ENCODE peak calls at places on chromosomes 1 and 21, in nine cellular contexts. N is testis; D is CD8-positive, alpha-beta T cell; W is heart left ventricle; X is breast epithelium; E is CD4-positive, CD25-positive, alpha-beta regulatory T cell; V is left ventricle myocardium inferior; M is sigmoid colon; O is tibial nerve. Z is an unnamed sample. For H3K36me3, the result is how much of the 10 kb centered on the place peaks cover.

GRCh38 chr1:19811206-19811851 is 3.8 kb downstream of the RNF186 start:
- DNase-seq in W (no peak), N (peak), D (peak), V (peak), O (no peak), X (peak), E (peak), M (no peak), Z (peak)

GRCh38 chr1:119660253-119661078 is 12.4 kb upstream of the ZNF697 start:
- DNase-seq in V (no peak), W (no peak), N (no peak), M (no peak), O (no peak), D (no peak), X (no peak), E (no peak), Z (no peak)

GRCh38 chr1:95733031-95733430 is 499.0 kb downstream of the RWDD3 start:
- DNase-seq in V (no peak), N (no peak), D (no peak), E (no peak), W (no peak), M (no peak), O (no peak), X (no peak), Z (no peak)

GRCh38 chr1:87449348-87449963 is 120.8 kb downstream of the LMO4 start:
- DNase-seq in O (no peak), N (no peak), V (peak), W (peak), D (no peak), M (peak), X (peak), E (peak), Z (no peak)

GRCh38 chr1:211713231-211713630 is 37.8 kb upstream of the NEK2 start:
- DNase-seq in X (no peak), M (no peak), W (no peak), E (no peak), N (no peak), V (no peak), O (no peak), D (no peak), Z (no peak)

GRCh38 chr1:205676002-205676401 is 4.3 kb downstream of the SLC45A3 start:
- DNase-seq in E (no peak), O (no peak), X (no peak), M (no peak), V (no peak), W (no peak), D (no peak), N (no peak), Z (peak)

GRCh38 chr1:170586942-170587593 is 55.1 kb downstream of the GORAB start:
- DNase-seq in N (peak), W (no peak), M (no peak), D (no peak), O (peak), V (no peak), X (no peak), E (no peak), Z (no peak)

GRCh38 chr1:63691672-63692425 is 82.0 kb upstream of the ROR1 start:
- DNase-seq in O (peak), V (no peak), D (no peak), X (no peak), M (peak), W (no peak), N (peak), E (peak), Z (peak)

GRCh38 chr1:84090447-84091244 is 53.4 kb upstream of the PRKACB start:
- DNase-seq in W (no peak), N (no peak), O (no peak), X (no peak), D (peak), E (peak), M (no peak), V (no peak), Z (no peak)

GRCh38 chr1:241646201-241646600 is 5.9 kb upstream of the WDR64 start:
- DNase-seq in M (no peak), N (no peak), X (no peak), V (no peak), O (no peak), D (no peak), E (no peak), W (no peak), Z (no peak)

GRCh38 chr1:109740615-109741373 is at the start of gene GSTM3:
- DNase-seq in X (no peak), D (no peak), W (no peak), V (no peak), E (no peak), O (no peak), M (no peak), N (no peak), Z (no peak)

GRCh38 chr1:116826818-116827606 is 72.8 kb downstream of the CD2 start:
- DNase-seq in D (no peak), E (peak), O (no peak), X (no peak), N (no peak), W (no peak), V (no peak), M (no peak), Z (no peak)

GRCh38 chr21:42835211-42835610 is 44.1 kb downstream of the WDR4 start:
- DNase-seq in X (no peak), W (no peak), N (no peak), O (no peak), E (no peak), V (no peak), M (no peak), D (no peak), Z (no peak)

GRCh38 chr1:183349201-183349711 is 68.9 kb downstream of the NMNAT2 start:
- DNase-seq in X (no peak), O (no peak), E (no peak), D (no peak), W (peak), N (peak), V (no peak), M (peak), Z (no peak)

GRCh38 chr21:38955495-38955894 is 149.8 kb downstream of the ETS2 start:
- DNase-seq in D (no peak), O (no peak), W (peak), X (no peak), M (no peak), N (no peak), E (no peak), V (peak), Z (no peak)

GRCh38 chr1:92968138-92969032 is 7.1 kb upstream of the DIPK1A start:
- DNase-seq in D (peak), E (peak), N (no peak), O (no peak), V (no peak), W (no peak), M (no peak), X (no peak), Z (peak)

GRCh38 chr1:40143891-40144575 is 17.2 kb upstream of the RLF start:
- DNase-seq in E (peak), N (peak), O (peak), M (peak), X (no peak), D (peak), W (peak), V (no peak), Z (peak)

GRCh38 chr1:202245391-202245790 is 51.8 kb downstream of the LGR6 start:
- DNase-seq in E (no peak), X (peak), O (no peak), W (no peak), M (peak), D (no peak), V (no peak), N (no peak), Z (no peak)

GRCh38 chr1:116877369-116877768 is 32.3 kb upstream of the PTGFRN start:
- DNase-seq in N (peak), M (no peak), W (no peak), E (no peak), V (no peak), D (no peak), O (no peak), X (no peak), Z (no peak)

GRCh38 chr1:54407201-54407956 is 1.2 kb upstream of the SSBP3 start:
- DNase-seq in W (peak), D (peak), V (peak), E (peak), N (peak), M (peak), X (peak), O (peak), Z (peak)

GRCh38 chr1:96346708-96347107 is 374.9 kb upstream of the PTBP2 start:
- DNase-seq in N (no peak), E (no peak), V (no peak), O (no peak), M (no peak), W (no peak), D (no peak), X (no peak), Z (no peak)

GRCh38 chr1:201310986-201311355 is 27.7 kb downstream of the PKP1 start:
- DNase-seq in E (no peak), M (no peak), W (no peak), D (no peak), O (peak), X (peak), N (no peak), V (no peak), Z (no peak)

GRCh38 chr1:46394872-46395465 is 852 bp downstream of the FAAH start:
- DNase-seq in N (peak), O (peak), X (no peak), W (no peak), D (no peak), V (no peak), M (peak), E (no peak), Z (no peak)

GRCh38 chr1:173960625-173961024 is 43.5 kb upstream of the SERPINC1 start:
- DNase-seq in E (no peak), W (no peak), V (no peak), N (no peak), M (no peak), X (no peak), O (no peak), D (no peak), Z (no peak)

GRCh38 chr1:75745276-75745675 is 20.8 kb downstream of the ACADM start:
- DNase-seq in W (no peak), O (no peak), V (no peak), N (no peak), E (peak), D (no peak), M (no peak), X (no peak), Z (no peak)

GRCh38 chr21:34545079-34545884 is 33.3 kb upstream of the KCNE1 start:
- DNase-seq in M (peak), N (peak), W (peak), V (no peak), X (no peak), O (peak), D (no peak), E (no peak), Z (peak)

GRCh38 chr1:97160796-97161195 is 439.2 kb downstream of the PTBP2 start:
- DNase-seq in O (no peak), X (no peak), W (no peak), D (no peak), E (no peak), N (no peak), V (no peak), M (no peak), Z (no peak)

GRCh38 chr1:62481681-62482080 is 44.8 kb downstream of the USP1 start:
- DNase-seq in N (no peak), W (no peak), O (no peak), M (no peak), X (no peak), V (no peak), D (no peak), E (no peak), Z (no peak)

DNA sequence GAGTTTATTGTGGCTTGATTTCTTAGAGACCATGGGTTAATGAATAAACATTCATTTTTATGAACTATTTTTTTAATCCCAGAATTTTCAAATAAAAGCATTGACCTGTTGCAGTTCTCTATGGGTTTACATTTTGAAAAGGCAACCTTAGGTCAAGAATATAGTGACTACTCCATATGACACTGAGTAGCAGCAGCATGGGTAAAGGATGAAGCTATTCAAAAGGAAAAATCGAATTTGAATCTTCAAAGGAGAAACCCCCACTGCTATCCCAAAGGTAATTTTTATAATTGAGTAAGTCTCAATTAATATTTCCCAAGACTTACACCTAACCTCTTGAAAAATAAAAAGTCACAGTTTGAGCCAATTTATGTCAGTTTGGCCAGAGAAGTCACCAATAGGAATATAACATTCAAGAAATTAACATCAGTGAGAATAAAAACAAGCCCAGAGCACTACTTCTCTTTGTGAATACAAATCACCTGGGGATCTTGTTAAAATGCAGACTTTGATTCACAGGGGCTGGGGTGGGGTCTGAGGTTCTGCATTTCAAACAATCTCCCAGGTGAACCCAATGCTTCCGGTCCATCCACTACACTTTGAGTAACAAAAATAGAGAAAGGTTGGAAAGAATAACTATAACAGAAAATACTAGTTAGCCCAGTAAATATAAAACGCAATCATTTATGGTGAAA is 39.8 kb downstream of the USP1 start:
- DNase-seq in X (no peak), E (no peak), N (no peak), W (no peak), O (no peak), D (no peak), V (no peak), M (no peak), Z (peak)
- H3K36me3 ChIP-seq in X (under half), E (under half), N (under half), W (half or more), O (under half), D (under half), V (half or more), M (under half), Z (under half)

DNA sequence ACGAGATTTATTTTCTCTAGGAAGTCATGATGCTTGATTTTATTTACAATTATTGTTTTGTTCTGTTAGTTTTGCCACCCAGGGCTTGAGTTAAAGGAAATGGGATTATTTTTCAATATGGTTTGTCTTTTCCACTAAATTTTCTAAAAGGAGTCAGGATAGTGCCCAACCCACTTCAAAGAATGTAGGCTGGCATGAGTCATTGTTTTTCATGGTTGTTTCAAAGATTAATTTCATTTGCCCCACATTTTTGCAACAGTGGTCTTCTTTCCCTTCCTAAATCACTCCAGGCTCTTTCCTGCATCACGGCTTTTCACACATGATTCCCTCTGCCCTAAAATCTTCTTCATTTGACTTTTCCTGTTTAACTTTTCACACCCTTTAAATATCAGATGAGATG is 2.5 kb downstream of the SLAMF6 start:
- DNase-seq in X (no peak), D (no peak), V (no peak), W (no peak), N (no peak), O (no peak), M (no peak), E (no peak), Z (no peak)
- H3K4me3 ChIP-seq in X (no peak), D (peak), V (no peak), W (no peak), N (no peak), O (no peak), M (no peak), E (peak), Z (no peak)

GRCh38 chr1:28507646-28508434 is 2.0 kb downstream of the RCC1 start:
- DNase-seq in D (no peak), W (no peak), O (no peak), X (no peak), E (no peak), V (no peak), M (no peak), N (no peak), Z (no peak)

GRCh38 chr1:28509705-28510349 is 4.0 kb downstream of the RCC1 start:
- DNase-seq in X (no peak), O (no peak), M (no peak), E (peak), D (peak), N (no peak), V (no peak), W (no peak), Z (peak)

GRCh38 chr1:28508435-28508754 is 2.6 kb downstream of the RCC1 start:
- DNase-seq in O (no peak), X (no peak), V (no peak), W (no peak), N (no peak), E (no peak), M (no peak), D (no peak), Z (no peak)

GRCh38 chr1:28512058-28512611 is 6.3 kb downstream of the RCC1 start:
- DNase-seq in N (no peak), E (no peak), V (no peak), X (no peak), O (no peak), W (no peak), D (no peak), M (no peak), Z (no peak)

DNA sequence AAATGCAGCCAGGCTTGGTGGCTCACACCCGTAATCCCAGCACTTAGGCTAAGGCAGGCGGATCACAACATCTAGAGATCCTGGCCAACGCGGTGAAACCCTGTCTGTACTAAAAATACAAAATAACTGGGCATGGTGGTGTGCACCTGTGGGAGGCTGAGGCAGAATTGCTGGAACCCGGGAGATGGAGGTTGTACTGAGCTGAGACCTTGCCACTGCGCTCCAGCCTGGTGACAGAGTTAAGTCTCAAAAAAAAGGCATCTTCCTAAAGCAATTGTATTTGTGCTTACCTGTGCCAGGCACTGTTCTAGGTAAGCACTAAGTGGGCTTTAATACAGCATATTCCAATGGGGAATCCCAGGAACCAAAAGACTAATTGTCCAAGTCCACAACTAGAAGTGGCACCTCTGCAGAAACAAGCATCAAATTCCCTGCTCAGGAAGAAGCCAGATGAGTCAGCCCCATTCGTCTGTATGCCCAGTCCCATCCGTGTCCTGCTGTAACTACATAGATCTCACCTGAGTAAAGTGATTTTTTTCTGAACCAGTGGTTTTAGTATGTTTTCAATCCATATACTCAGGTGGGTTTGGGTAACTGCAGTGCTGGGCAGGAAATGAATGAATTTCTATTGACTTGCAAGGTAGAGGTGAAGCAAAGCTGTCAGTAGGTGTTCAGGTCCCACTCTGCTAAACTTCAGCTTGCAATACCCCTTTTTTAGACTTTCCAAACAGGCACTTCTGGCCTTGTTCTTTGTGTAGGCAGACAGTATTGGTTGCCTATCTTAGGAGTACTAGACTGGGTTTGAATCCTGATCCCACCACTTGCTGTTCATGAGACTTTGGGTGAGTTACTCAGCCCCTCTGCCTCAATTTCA is 4.7 kb downstream of the RCC1 start:
- DNase-seq in E (peak), X (no peak), M (no peak), N (no peak), W (no peak), D (no peak), V (no peak), O (no peak), Z (no peak)
- H3K36me3 ChIP-seq in E (under half), X (under half), M (under half), N (under half), W (half or more), D (under half), V (half or more), O (under half), Z (under half)

DNA sequence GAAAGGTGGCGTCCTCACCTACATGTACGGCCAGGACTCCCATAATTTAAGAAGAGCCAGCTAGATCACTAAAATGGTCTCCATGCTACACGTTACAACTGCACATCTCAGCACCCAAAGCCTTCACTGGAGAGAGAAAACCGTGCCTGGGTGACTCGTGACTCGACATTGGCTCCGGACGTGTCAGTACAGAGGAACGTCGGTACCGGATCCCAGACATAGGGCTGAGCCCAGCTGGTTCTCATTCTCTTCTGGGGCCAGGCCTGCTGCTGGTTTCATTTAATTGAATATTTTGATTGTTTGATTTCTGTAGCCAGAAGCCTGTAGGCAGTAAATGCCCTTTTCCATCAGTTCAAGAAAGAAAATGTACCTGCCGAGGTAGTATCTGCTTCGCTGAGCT is 93.1 kb downstream of the HHIPL2 start:
- DNase-seq in D (no peak), M (peak), W (peak), V (peak), N (peak), X (no peak), O (no peak), E (no peak), Z (no peak)
- H3K4me3 ChIP-seq in D (no peak), M (no peak), W (no peak), V (peak), N (no peak), X (no peak), O (no peak), E (peak), Z (no peak)

GRCh38 chr1:224958490-224958889 is 29.0 kb downstream of the DNAH14 start:
- DNase-seq in E (no peak), N (no peak), W (no peak), V (no peak), O (no peak), D (no peak), M (no peak), X (no peak), Z (no peak)
- H3K36me3 ChIP-seq in E (under half), N (under half), W (under half), V (under half), O (under half), D (under half), M (under half), X (under half), Z (under half)

GRCh38 chr1:9316080-9316444 is 23.4 kb downstream of the SPSB1 start:
- DNase-seq in N (no peak), E (no peak), V (no peak), O (no peak), W (no peak), X (no peak), D (no peak), M (no peak), Z (peak)
- H3K4me3 ChIP-seq in N (no peak), E (no peak), V (no peak), O (no peak), W (no peak), X (no peak), D (no peak), M (no peak), Z (no peak)